ENCODE peak calls at places on chromosomes 11 and 22, in seven cellular contexts. One of them, this sample, is unnamed.

GRCh38 chr11:41486436-41486835 is 27.0 kb upstream of the LRRC4C start:
- DNase-seq in HL-60: no peak
- DNase-seq in upper lobe of left lung: no peak
- DNase-seq in transverse colon: no peak
- DNase-seq in esophagus muscularis mucosa: no peak
- DNase-seq in GM12878: no peak
- DNase-seq in SK-N-SH: no peak
- DNase-seq in this sample: no peak

GRCh38 chr22:23509571-23510302 is 70.4 kb downstream of the IGLL1 start:
- DNase-seq in transverse colon: no peak
- DNase-seq in HL-60: no peak
- DNase-seq in esophagus muscularis mucosa: no peak
- DNase-seq in upper lobe of left lung: no peak
- DNase-seq in SK-N-SH: no peak
- DNase-seq in GM12878: no peak
- DNase-seq in this sample: no peak

GRCh38 chr22:22030493-22031182 is 48.1 kb upstream of the TOP3B start:
- DNase-seq in HL-60: no peak
- DNase-seq in upper lobe of left lung: no peak
- DNase-seq in esophagus muscularis mucosa: peak; percentile 90
- DNase-seq in transverse colon: peak; percentile 37
- DNase-seq in GM12878: peak; percentile 84
- DNase-seq in SK-N-SH: peak; percentile 32
- DNase-seq in this sample: no peak

GRCh38 chr11:116852261-116853125 is 15.1 kb upstream of the APOA1 start:
- DNase-seq in HL-60: no peak
- DNase-seq in esophagus muscularis mucosa: no peak
- DNase-seq in upper lobe of left lung: no peak
- DNase-seq in transverse colon: peak; percentile 42
- DNase-seq in SK-N-SH: no peak
- DNase-seq in GM12878: no peak
- DNase-seq in this sample: no peak

GRCh38 chr11:34476853-34477252 is 36.7 kb downstream of the ELF5 start:
- DNase-seq in HL-60: no peak
- DNase-seq in upper lobe of left lung: no peak
- DNase-seq in esophagus muscularis mucosa: no peak
- DNase-seq in transverse colon: no peak
- DNase-seq in SK-N-SH: no peak
- DNase-seq in GM12878: no peak
- DNase-seq in this sample: no peak

GRCh38 chr11:10488581-10489443 is 33.7 kb downstream of the AMPD3 start:
- DNase-seq in upper lobe of left lung: peak; percentile 36
- DNase-seq in transverse colon: peak; percentile 82
- DNase-seq in GM12878: peak; percentile 63
- DNase-seq in esophagus muscularis mucosa: peak; percentile 86
- DNase-seq in HL-60: no peak
- DNase-seq in SK-N-SH: no peak
- DNase-seq in this sample: no peak

GRCh38 chr11:2770556-2771301 is 70.9 kb upstream of the KCNQ1OT1 start:
- DNase-seq in esophagus muscularis mucosa: peak; percentile 12
- DNase-seq in transverse colon: no peak
- DNase-seq in HL-60: no peak
- DNase-seq in SK-N-SH: no peak
- DNase-seq in GM12878: no peak
- DNase-seq in upper lobe of left lung: peak; percentile 15
- DNase-seq in this sample: peak; percentile 11

GRCh38 chr11:117473692-117474091 is 146.0 kb downstream of the CEP164 start:
- DNase-seq in HL-60: no peak
- DNase-seq in GM12878: no peak
- DNase-seq in upper lobe of left lung: no peak
- DNase-seq in transverse colon: no peak
- DNase-seq in esophagus muscularis mucosa: no peak
- DNase-seq in SK-N-SH: no peak
- DNase-seq in this sample: no peak

GRCh38 chr11:125262825-125263218 is 98.3 kb downstream of the PKNOX2 start:
- DNase-seq in GM12878: no peak
- DNase-seq in transverse colon: no peak
- DNase-seq in upper lobe of left lung: no peak
- DNase-seq in HL-60: no peak
- DNase-seq in esophagus muscularis mucosa: no peak
- DNase-seq in SK-N-SH: no peak
- DNase-seq in this sample: no peak

GRCh38 chr11:46618789-46619188 is 1.4 kb downstream of the ATG13 start:
- DNase-seq in transverse colon: no peak
- DNase-seq in HL-60: no peak
- DNase-seq in upper lobe of left lung: no peak
- DNase-seq in GM12878: no peak
- DNase-seq in SK-N-SH: no peak
- DNase-seq in esophagus muscularis mucosa: no peak
- DNase-seq in this sample: no peak

GRCh38 chr11:69373251-69373635 is 79.3 kb downstream of the MYEOV start:
- DNase-seq in GM12878: no peak
- DNase-seq in HL-60: no peak
- DNase-seq in SK-N-SH: no peak
- DNase-seq in esophagus muscularis mucosa: no peak
- DNase-seq in upper lobe of left lung: no peak
- DNase-seq in transverse colon: no peak
- DNase-seq in this sample: no peak

GRCh38 chr11:85759915-85760314 is 51.0 kb downstream of the SYTL2 start:
- DNase-seq in GM12878: no peak
- DNase-seq in esophagus muscularis mucosa: no peak
- DNase-seq in HL-60: no peak
- DNase-seq in upper lobe of left lung: no peak
- DNase-seq in transverse colon: no peak
- DNase-seq in SK-N-SH: no peak
- DNase-seq in this sample: no peak

GRCh38 chr11:90176069-90176468 is 41.6 kb downstream of the NAALAD2 start:
- DNase-seq in upper lobe of left lung: no peak
- DNase-seq in transverse colon: no peak
- DNase-seq in HL-60: no peak
- DNase-seq in SK-N-SH: peak; percentile 24
- DNase-seq in GM12878: no peak
- DNase-seq in esophagus muscularis mucosa: no peak
- DNase-seq in this sample: no peak

GRCh38 chr11:7437706-7438105 is 47.6 kb upstream of the OLFML1 start:
- DNase-seq in SK-N-SH: no peak
- DNase-seq in GM12878: no peak
- DNase-seq in upper lobe of left lung: no peak
- DNase-seq in HL-60: no peak
- DNase-seq in esophagus muscularis mucosa: no peak
- DNase-seq in transverse colon: no peak
- DNase-seq in this sample: no peak

GRCh38 chr11:69865707-69866106 is 46.5 kb upstream of the FGF3 start:
- DNase-seq in GM12878: no peak
- DNase-seq in esophagus muscularis mucosa: no peak
- DNase-seq in SK-N-SH: no peak
- DNase-seq in upper lobe of left lung: no peak
- DNase-seq in HL-60: no peak
- DNase-seq in transverse colon: no peak
- DNase-seq in this sample: no peak

GRCh38 chr11:61972796-61973602 is 5.6 kb upstream of the FTH1 start:
- DNase-seq in SK-N-SH: no peak
- DNase-seq in GM12878: no peak
- DNase-seq in esophagus muscularis mucosa: no peak
- DNase-seq in upper lobe of left lung: peak; percentile 79
- DNase-seq in HL-60: no peak
- DNase-seq in transverse colon: no peak
- DNase-seq in this sample: peak; percentile 51

GRCh38 chr22:36773935-36774334 is 2.0 kb downstream of the IFT27 start:
- DNase-seq in transverse colon: no peak
- DNase-seq in upper lobe of left lung: no peak
- DNase-seq in SK-N-SH: peak; percentile 43
- DNase-seq in esophagus muscularis mucosa: no peak
- DNase-seq in GM12878: no peak
- DNase-seq in HL-60: peak; percentile 46
- DNase-seq in this sample: no peak

GRCh38 chr22:29727248-29727551 is 7.4 kb downstream of the CABP7 start:
- DNase-seq in HL-60: peak; percentile 13
- DNase-seq in SK-N-SH: peak; percentile 91
- DNase-seq in GM12878: no peak
- DNase-seq in upper lobe of left lung: peak; percentile 35
- DNase-seq in transverse colon: peak; percentile 21
- DNase-seq in esophagus muscularis mucosa: no peak
- DNase-seq in this sample: no peak

GRCh38 chr11:38456371-38456770 is 1858.3 kb upstream of the RAG2 start:
- DNase-seq in SK-N-SH: no peak
- DNase-seq in esophagus muscularis mucosa: no peak
- DNase-seq in HL-60: no peak
- DNase-seq in transverse colon: no peak
- DNase-seq in upper lobe of left lung: no peak
- DNase-seq in GM12878: no peak
- DNase-seq in this sample: no peak

GRCh38 chr11:116936754-116937153 is 99.3 kb upstream of the APOA1 start:
- DNase-seq in SK-N-SH: no peak
- DNase-seq in GM12878: no peak
- DNase-seq in HL-60: no peak
- DNase-seq in upper lobe of left lung: no peak
- DNase-seq in esophagus muscularis mucosa: no peak
- DNase-seq in transverse colon: no peak
- DNase-seq in this sample: no peak

GRCh38 chr22:23547818-23548500 is 32.1 kb downstream of the IGLL1 start:
- DNase-seq in HL-60: no peak
- DNase-seq in SK-N-SH: no peak
- DNase-seq in upper lobe of left lung: no peak
- DNase-seq in transverse colon: no peak
- DNase-seq in GM12878: no peak
- DNase-seq in esophagus muscularis mucosa: no peak
- DNase-seq in this sample: no peak

GRCh38 chr11:104891135-104891534 is 7.1 kb downstream of the CASP12 start:
- DNase-seq in HL-60: no peak
- DNase-seq in SK-N-SH: no peak
- DNase-seq in upper lobe of left lung: no peak
- DNase-seq in GM12878: no peak
- DNase-seq in esophagus muscularis mucosa: no peak
- DNase-seq in transverse colon: no peak
- DNase-seq in this sample: no peak

GRCh38 chr11:105673089-105673488 is 63.2 kb downstream of the GRIA4 start:
- DNase-seq in transverse colon: no peak
- DNase-seq in GM12878: no peak
- DNase-seq in upper lobe of left lung: no peak
- DNase-seq in esophagus muscularis mucosa: no peak
- DNase-seq in SK-N-SH: no peak
- DNase-seq in HL-60: no peak
- DNase-seq in this sample: no peak

DNA sequence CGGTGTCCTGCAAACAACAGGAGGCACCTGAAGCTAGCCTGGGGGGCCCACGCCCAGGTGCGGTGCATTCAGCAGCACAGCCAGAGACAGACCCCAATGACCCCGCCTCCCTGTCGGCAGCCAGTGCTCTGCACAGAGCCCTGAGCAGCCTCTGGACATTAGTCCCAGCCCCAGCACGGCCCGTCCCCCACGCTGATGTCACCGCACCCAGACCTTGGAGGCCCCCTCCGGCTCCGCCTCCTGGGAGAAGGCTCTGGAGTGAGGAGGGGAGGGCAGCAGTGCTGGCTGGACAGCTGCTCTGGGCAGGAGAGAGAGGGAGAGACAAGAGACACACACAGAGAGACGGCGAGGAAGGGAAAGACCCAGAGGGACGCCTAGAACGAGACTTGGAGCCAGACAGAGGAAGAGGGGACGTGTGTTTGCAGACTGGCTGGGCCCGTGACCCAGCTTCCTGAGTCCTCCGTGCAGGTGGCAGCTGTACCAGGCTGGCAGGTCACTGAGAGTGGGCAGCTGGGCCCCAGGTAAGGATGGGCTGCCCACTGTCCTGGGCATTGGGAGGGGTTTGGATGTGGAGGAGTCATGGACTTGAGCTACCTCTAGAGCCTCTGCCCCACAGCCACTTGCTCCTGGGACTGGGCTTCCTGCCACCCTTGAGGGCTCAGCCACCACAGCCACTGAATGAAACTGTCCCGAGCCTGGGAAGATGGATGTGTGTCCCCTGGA is at the start of gene MYO7A:
- DNase-seq in esophagus muscularis mucosa: no peak
- DNase-seq in HL-60: no peak
- DNase-seq in transverse colon: peak; percentile 56
- DNase-seq in GM12878: no peak
- DNase-seq in SK-N-SH: peak; percentile 93
- DNase-seq in upper lobe of left lung: no peak
- DNase-seq in this sample: no peak
- TF ChIP-seq POLR2AphosphoS5 in esophagus muscularis mucosa: no peak
- TF ChIP-seq POLR2AphosphoS5 in HL-60: no peak
- TF ChIP-seq POLR2AphosphoS5 in transverse colon: no peak
- TF ChIP-seq POLR2AphosphoS5 in GM12878: no peak
- TF ChIP-seq POLR2AphosphoS5 in SK-N-SH: no peak
- TF ChIP-seq POLR2AphosphoS5 in upper lobe of left lung: no peak
- TF ChIP-seq POLR2AphosphoS5 in this sample: no peak

GRCh38 chr22:17135153-17135760 is 14.1 kb upstream of the TMEM121B start:
- DNase-seq in transverse colon: no peak
- DNase-seq in HL-60: no peak
- DNase-seq in upper lobe of left lung: no peak
- DNase-seq in esophagus muscularis mucosa: no peak
- DNase-seq in GM12878: no peak
- DNase-seq in SK-N-SH: no peak
- DNase-seq in this sample: no peak

GRCh38 chr22:17131686-17132085 is 10.5 kb upstream of the TMEM121B start:
- DNase-seq in GM12878: no peak
- DNase-seq in HL-60: no peak
- DNase-seq in upper lobe of left lung: no peak
- DNase-seq in transverse colon: no peak
- DNase-seq in SK-N-SH: no peak
- DNase-seq in esophagus muscularis mucosa: no peak
- DNase-seq in this sample: no peak

GRCh38 chr22:17132112-17132511 is 11.0 kb upstream of the TMEM121B start:
- DNase-seq in esophagus muscularis mucosa: no peak
- DNase-seq in transverse colon: no peak
- DNase-seq in GM12878: no peak
- DNase-seq in SK-N-SH: no peak
- DNase-seq in upper lobe of left lung: no peak
- DNase-seq in HL-60: no peak
- DNase-seq in this sample: no peak

GRCh38 chr22:17133137-17133536 is 12.0 kb upstream of the TMEM121B start:
- DNase-seq in HL-60: no peak
- DNase-seq in GM12878: no peak
- DNase-seq in transverse colon: no peak
- DNase-seq in upper lobe of left lung: no peak
- DNase-seq in SK-N-SH: no peak
- DNase-seq in esophagus muscularis mucosa: no peak
- DNase-seq in this sample: no peak

GRCh38 chr22:17130199-17130598 is 9.0 kb upstream of the TMEM121B start:
- DNase-seq in HL-60: no peak
- DNase-seq in GM12878: no peak
- DNase-seq in transverse colon: no peak
- DNase-seq in esophagus muscularis mucosa: no peak
- DNase-seq in upper lobe of left lung: no peak
- DNase-seq in SK-N-SH: no peak
- DNase-seq in this sample: no peak
- TF ChIP-seq POLR2AphosphoS5 in HL-60: no peak
- TF ChIP-seq POLR2AphosphoS5 in GM12878: no peak
- TF ChIP-seq POLR2AphosphoS5 in transverse colon: no peak
- TF ChIP-seq POLR2AphosphoS5 in esophagus muscularis mucosa: no peak
- TF ChIP-seq POLR2AphosphoS5 in upper lobe of left lung: no peak
- TF ChIP-seq POLR2AphosphoS5 in SK-N-SH: no peak
- TF ChIP-seq POLR2AphosphoS5 in this sample: no peak

GRCh38 chr11:128391809-128392208 is 195.5 kb downstream of the ETS1 start:
- DNase-seq in HL-60: no peak
- DNase-seq in GM12878: no peak
- DNase-seq in SK-N-SH: peak; percentile 24
- DNase-seq in transverse colon: no peak
- DNase-seq in upper lobe of left lung: no peak
- DNase-seq in esophagus muscularis mucosa: no peak
- DNase-seq in this sample: no peak
- TF ChIP-seq POLR2AphosphoS5 in HL-60: no peak
- TF ChIP-seq POLR2AphosphoS5 in GM12878: no peak
- TF ChIP-seq POLR2AphosphoS5 in SK-N-SH: no peak
- TF ChIP-seq POLR2AphosphoS5 in transverse colon: no peak
- TF ChIP-seq POLR2AphosphoS5 in upper lobe of left lung: no peak
- TF ChIP-seq POLR2AphosphoS5 in esophagus muscularis mucosa: no peak
- TF ChIP-seq POLR2AphosphoS5 in this sample: no peak

GRCh38 chr11:64095286-64095825 is 59.6 kb downstream of the FLRT1 start:
- DNase-seq in upper lobe of left lung: no peak
- DNase-seq in SK-N-SH: no peak
- DNase-seq in esophagus muscularis mucosa: no peak
- DNase-seq in GM12878: no peak
- DNase-seq in HL-60: no peak
- DNase-seq in transverse colon: no peak
- DNase-seq in this sample: no peak
- TF ChIP-seq POLR2AphosphoS5 in upper lobe of left lung: no peak
- TF ChIP-seq POLR2AphosphoS5 in SK-N-SH: no peak
- TF ChIP-seq POLR2AphosphoS5 in esophagus muscularis mucosa: no peak
- TF ChIP-seq POLR2AphosphoS5 in GM12878: no peak
- TF ChIP-seq POLR2AphosphoS5 in HL-60: no peak
- TF ChIP-seq POLR2AphosphoS5 in transverse colon: no peak
- TF ChIP-seq POLR2AphosphoS5 in this sample: no peak